ENCODE peak calls at places on chromosomes 7 and 10, in eight cellular contexts. One of them, this sample, is unnamed.

GRCh38 chr10:18659784-18660561 is 742 bp downstream of the ARL5B start:
- DNase-seq in ovary: no peak
- DNase-seq in neural progenitor cell: peak; percentile 21
- DNase-seq in MV-4-11: no peak
- DNase-seq in stimulated activated CD4-positive, alpha-beta T cell treated with anti-CD3 and anti-CD28 coated beads, Interleukin-4, amount 100 ng/mL, for 24 hours: no peak
- DNase-seq in DMS79: peak; percentile 11
- DNase-seq in central memory CD8-positive, alpha-beta T cell: no peak
- DNase-seq in NCI-H69: peak; percentile 53
- DNase-seq in this sample: peak; percentile 76

GRCh38 chr7:139825666-139826290 is 3.3 kb upstream of the TBXAS1 start:
- DNase-seq in ovary: no peak
- DNase-seq in neural progenitor cell: no peak
- DNase-seq in MV-4-11: no peak
- DNase-seq in stimulated activated CD4-positive, alpha-beta T cell treated with anti-CD3 and anti-CD28 coated beads, Interleukin-4, amount 100 ng/mL, for 24 hours: no peak
- DNase-seq in DMS79: no peak
- DNase-seq in central memory CD8-positive, alpha-beta T cell: no peak
- DNase-seq in NCI-H69: peak; percentile 9
- DNase-seq in this sample: no peak

GRCh38 chr7:2802504-2803341 is 41.4 kb downstream of the GNA12 start:
- DNase-seq in ovary: peak; percentile 43
- DNase-seq in neural progenitor cell: peak; percentile 50
- DNase-seq in MV-4-11: no peak
- DNase-seq in stimulated activated CD4-positive, alpha-beta T cell treated with anti-CD3 and anti-CD28 coated beads, Interleukin-4, amount 100 ng/mL, for 24 hours: no peak
- DNase-seq in DMS79: peak; percentile 31
- DNase-seq in central memory CD8-positive, alpha-beta T cell: no peak
- DNase-seq in NCI-H69: peak; percentile 68
- DNase-seq in this sample: no peak

GRCh38 chr10:98563811-98564210 is 117.1 kb upstream of the HPS1 start:
- DNase-seq in ovary: no peak
- DNase-seq in neural progenitor cell: no peak
- DNase-seq in MV-4-11: no peak
- DNase-seq in stimulated activated CD4-positive, alpha-beta T cell treated with anti-CD3 and anti-CD28 coated beads, Interleukin-4, amount 100 ng/mL, for 24 hours: no peak
- DNase-seq in DMS79: no peak
- DNase-seq in central memory CD8-positive, alpha-beta T cell: no peak
- DNase-seq in NCI-H69: no peak
- DNase-seq in this sample: no peak

GRCh38 chr10:109933984-109934565 is 10.8 kb upstream of the XPNPEP1 start:
- DNase-seq in ovary: no peak
- DNase-seq in neural progenitor cell: no peak
- DNase-seq in MV-4-11: peak; percentile 92
- DNase-seq in stimulated activated CD4-positive, alpha-beta T cell treated with anti-CD3 and anti-CD28 coated beads, Interleukin-4, amount 100 ng/mL, for 24 hours: no peak
- DNase-seq in DMS79: no peak
- DNase-seq in central memory CD8-positive, alpha-beta T cell: peak; percentile 55
- DNase-seq in NCI-H69: no peak
- DNase-seq in this sample: no peak

GRCh38 chr7:154685564-154685901 is 317.4 kb downstream of the PAXIP1 start:
- DNase-seq in ovary: no peak
- DNase-seq in neural progenitor cell: no peak
- DNase-seq in MV-4-11: no peak
- DNase-seq in stimulated activated CD4-positive, alpha-beta T cell treated with anti-CD3 and anti-CD28 coated beads, Interleukin-4, amount 100 ng/mL, for 24 hours: no peak
- DNase-seq in DMS79: no peak
- DNase-seq in central memory CD8-positive, alpha-beta T cell: no peak
- DNase-seq in NCI-H69: no peak
- DNase-seq in this sample: no peak

GRCh38 chr10:116667484-116667883 is 46.7 kb downstream of the PNLIPRP2 start:
- DNase-seq in ovary: peak; percentile 6
- DNase-seq in neural progenitor cell: no peak
- DNase-seq in MV-4-11: no peak
- DNase-seq in stimulated activated CD4-positive, alpha-beta T cell treated with anti-CD3 and anti-CD28 coated beads, Interleukin-4, amount 100 ng/mL, for 24 hours: no peak
- DNase-seq in DMS79: no peak
- DNase-seq in central memory CD8-positive, alpha-beta T cell: no peak
- DNase-seq in NCI-H69: no peak
- DNase-seq in this sample: no peak

GRCh38 chr7:40884226-40884625 is 749.4 kb downstream of the SUGCT start:
- DNase-seq in ovary: no peak
- DNase-seq in neural progenitor cell: no peak
- DNase-seq in MV-4-11: no peak
- DNase-seq in stimulated activated CD4-positive, alpha-beta T cell treated with anti-CD3 and anti-CD28 coated beads, Interleukin-4, amount 100 ng/mL, for 24 hours: no peak
- DNase-seq in DMS79: no peak
- DNase-seq in central memory CD8-positive, alpha-beta T cell: no peak
- DNase-seq in NCI-H69: peak; percentile 2
- DNase-seq in this sample: no peak

GRCh38 chr10:51001587-51001986 is 72.7 kb upstream of the PRKG1 start:
- DNase-seq in ovary: no peak
- DNase-seq in neural progenitor cell: peak; percentile 51
- DNase-seq in MV-4-11: no peak
- DNase-seq in stimulated activated CD4-positive, alpha-beta T cell treated with anti-CD3 and anti-CD28 coated beads, Interleukin-4, amount 100 ng/mL, for 24 hours: no peak
- DNase-seq in DMS79: no peak
- DNase-seq in central memory CD8-positive, alpha-beta T cell: no peak
- DNase-seq in NCI-H69: peak; percentile 3
- DNase-seq in this sample: no peak

This sample was measured in transverse colon.